ENCODE peak calls at places on chromosome 4, in four cellular contexts. J is lower lobe of right lung, V is stomach, Y is upper lobe of right lung. H is an unnamed sample.

GRCh38 chr4:168731006-168731636 is 234.3 kb downstream of the PALLD start:
- DNase-seq in Y (no peak), J (no peak), V (no peak), H (no peak)

GRCh38 chr4:73817341-73817740 is 19.1 kb upstream of the CXCL6 start:
- DNase-seq in J (no peak), Y (no peak), V (no peak), H (no peak)

GRCh38 chr4:8118531-8118930 is 40.1 kb downstream of the ABLIM2 start:
- DNase-seq in Y (no peak), J (no peak), V (no peak), H (no peak)

GRCh38 chr4:37389369-37389765 is 144.8 kb downstream of the NWD2 start:
- DNase-seq in Y (no peak), V (no peak), J (no peak), H (no peak)

GRCh38 chr4:101345596-101346311 is 1.6 kb downstream of the PPP3CA start:
- DNase-seq in V (peak), J (peak), Y (peak), H (no peak)

GRCh38 chr4:143514432-143514831 is 930 bp downstream of the SMARCA5 start:
- DNase-seq in V (peak), Y (peak), J (peak), H (no peak)

GRCh38 chr4:146260521-146260920 is 46.2 kb downstream of the REELD1 start:
- DNase-seq in V (peak), J (no peak), Y (no peak), H (no peak)

GRCh38 chr4:41957634-41958033 is 22.4 kb downstream of the TMEM33 start:
- DNase-seq in V (no peak), Y (no peak), J (no peak), H (no peak)

GRCh38 chr4:54942735-54943134 is 182.7 kb downstream of the KDR start:
- DNase-seq in V (no peak), J (no peak), Y (no peak), H (no peak)

GRCh38 chr4:172688536-172688935 is 480.1 kb upstream of the GALNT7 start:
- DNase-seq in J (no peak), Y (no peak), V (no peak), H (no peak)

GRCh38 chr4:101299899-101300540 is 47.3 kb downstream of the PPP3CA start:
- DNase-seq in Y (no peak), V (no peak), J (no peak), H (no peak)

GRCh38 chr4:167021545-167022155 is 212.6 kb downstream of the SPOCK3 start:
- DNase-seq in Y (peak), V (peak), J (peak), H (no peak)

GRCh38 chr4:24991015-24991414 is 39.7 kb downstream of the LGI2 start:
- DNase-seq in Y (no peak), V (no peak), J (no peak), H (no peak)

GRCh38 chr4:185810746-185811508 is 1.1 kb downstream of the SORBS2 start:
- DNase-seq in J (no peak), Y (no peak), V (no peak), H (no peak)

GRCh38 chr4:185309770-185310169 is 86.0 kb downstream of the LRP2BP start:
- DNase-seq in J (no peak), V (no peak), Y (no peak), H (no peak)

GRCh38 chr4:16075061-16075460 is 8.8 kb downstream of the PROM1 start:
- DNase-seq in V (no peak), Y (no peak), J (no peak), H (no peak)

GRCh38 chr4:172009461-172009860 is 196.3 kb downstream of the GALNTL6 start:
- DNase-seq in J (no peak), V (no peak), Y (no peak), H (no peak)

GRCh38 chr4:60682901-60683300 is 517.2 kb upstream of the ADGRL3 start:
- DNase-seq in Y (no peak), V (no peak), J (no peak), H (no peak)

GRCh38 chr4:37988670-37989069 is 28.5 kb downstream of the PTTG2 start:
- DNase-seq in V (no peak), J (no peak), Y (no peak), H (no peak)

GRCh38 chr4:161148051-161148450 is 1015.7 kb downstream of the FSTL5 start:
- DNase-seq in Y (no peak), V (no peak), J (no peak), H (no peak)

GRCh38 chr4:105455998-105456397 is 17.9 kb downstream of the PPA2 start:
- DNase-seq in V (no peak), J (no peak), Y (no peak), H (no peak)

DNA sequence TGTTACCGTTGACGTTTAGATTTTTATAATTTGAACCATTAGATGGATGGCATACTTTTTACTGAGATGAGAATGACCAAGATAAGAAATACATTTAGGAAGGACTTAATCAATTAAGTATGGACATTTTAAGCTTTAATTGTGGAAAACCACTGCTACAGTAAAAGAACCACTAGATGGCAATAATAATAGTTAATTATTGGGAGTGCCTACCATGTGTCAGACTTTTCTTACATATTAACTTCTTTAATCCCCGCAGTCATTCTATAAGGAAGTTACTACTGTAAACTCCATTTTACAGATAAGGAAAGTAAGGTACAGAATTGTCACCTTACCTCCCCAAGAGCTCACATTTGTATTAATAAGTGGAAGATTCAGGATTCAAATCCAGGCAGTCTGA is 48.5 kb upstream of the MYOZ2 start:
- DNase-seq in Y (no peak), V (no peak), J (no peak), H (no peak)
- TF ChIP-seq CTCF in Y (peak), V (no peak), J (peak), H (peak)

DNA sequence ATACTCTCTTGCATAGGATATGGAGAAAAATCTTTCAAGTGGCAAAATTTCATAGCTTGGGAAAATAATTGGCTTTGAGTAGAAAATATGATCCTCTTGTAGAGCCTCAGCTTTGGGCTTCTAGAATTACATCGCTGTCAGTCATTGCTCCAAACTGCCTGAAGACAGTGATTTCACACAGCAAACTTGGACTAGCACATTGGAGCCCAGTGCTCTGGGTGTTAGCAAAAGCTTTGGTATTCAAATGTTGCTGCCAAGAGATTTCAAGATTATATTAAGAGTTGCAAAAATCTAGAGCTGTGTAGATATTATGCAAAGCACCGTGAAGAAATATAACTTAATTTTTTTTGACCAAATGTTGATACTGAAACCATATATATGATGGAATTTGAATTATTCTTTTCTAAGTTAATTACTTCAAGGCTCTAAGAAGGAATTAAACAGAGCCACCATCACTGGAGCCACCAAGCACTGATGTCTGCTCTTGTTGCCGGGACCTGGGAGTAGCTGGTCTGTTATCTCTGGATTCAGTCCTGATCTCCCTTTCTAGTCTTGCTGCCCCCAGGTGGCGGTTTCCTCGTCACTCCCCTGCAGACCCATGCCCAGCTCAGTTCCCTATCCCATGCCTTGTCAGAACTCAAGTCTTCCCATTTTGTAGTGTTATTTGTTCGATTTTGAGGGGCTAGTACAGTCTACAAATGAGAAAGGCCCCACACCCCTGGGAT is 260.7 kb upstream of the SFRP2 start:
- DNase-seq in V (no peak), Y (no peak), J (no peak), H (no peak)
- TF ChIP-seq CTCF in V (no peak), Y (peak), J (no peak), H (peak)

GRCh38 chr4:183686461-183686860 is 27.4 kb downstream of the TRAPPC11 start:
- DNase-seq in J (no peak), Y (no peak), V (no peak), H (no peak)

GRCh38 chr4:183688216-183688615 is 29.1 kb downstream of the TRAPPC11 start:
- DNase-seq in Y (no peak), V (no peak), J (no peak), H (no peak)

GRCh38 chr4:183691897-183692296 is 32.8 kb downstream of the TRAPPC11 start:
- DNase-seq in V (no peak), Y (no peak), J (no peak), H (no peak)

GRCh38 chr4:183691006-183691405 is 31.9 kb downstream of the TRAPPC11 start:
- DNase-seq in Y (no peak), J (no peak), V (no peak), H (no peak)
- TF ChIP-seq CTCF in Y (no peak), J (no peak), V (no peak), H (no peak)

DNA sequence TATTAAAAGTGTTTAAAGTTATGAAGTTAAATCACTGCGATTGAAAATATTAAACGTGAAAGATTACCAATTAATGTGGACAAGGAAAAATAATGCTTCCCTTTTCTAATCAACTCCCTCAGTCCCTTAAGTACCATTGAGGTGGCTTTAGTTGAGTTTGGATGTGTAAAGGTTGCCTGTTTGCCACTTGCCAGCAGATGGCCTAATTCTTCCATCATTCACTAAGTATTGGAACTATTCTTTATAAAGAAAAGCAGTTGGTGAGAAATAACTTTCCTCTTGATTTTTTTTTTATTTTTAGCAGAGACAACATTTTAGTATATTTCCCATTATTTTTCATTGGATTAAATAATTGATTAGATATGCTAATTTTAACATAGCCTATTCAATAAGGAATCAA is 295.9 kb upstream of the TACR3 start:
- DNase-seq in Y (no peak), V (no peak), J (no peak), H (no peak)
- TF ChIP-seq CTCF in Y (no peak), V (no peak), J (no peak), H (peak)